ENCODE peak calls at places on chromosomes 16 and 17, in five cellular contexts. Q, K, R, V and D are unnamed samples.

GRCh38 chr17:81322271-81323082 is 27.4 kb upstream of the SLC38A10 start:
- DNase-seq in Q (no peak), K (no peak), R (no peak), V (no peak), D (no peak)

GRCh38 chr16:53695070-53695469 is 8.6 kb downstream of the RPGRIP1L start:
- DNase-seq in Q (no peak), K (peak; percentile 48), R (no peak), V (peak; percentile 93), D (no peak)

GRCh38 chr16:89593841-89594240 is 18.3 kb downstream of the CPNE7 start:
- DNase-seq in Q (no peak), K (no peak), R (no peak), V (no peak), D (no peak)

GRCh38 chr16:85447657-85448313 is 165.3 kb upstream of the GSE1 start:
- DNase-seq in Q (no peak), K (no peak), R (no peak), V (no peak), D (no peak)

GRCh38 chr16:66701061-66701460 is 4.5 kb upstream of the CMTM4 start:
- DNase-seq in Q (no peak), K (no peak), R (no peak), V (no peak), D (no peak)

GRCh38 chr17:50171371-50172071 is 5.7 kb downstream of the SGCA start:
- DNase-seq in Q (peak; percentile 28), K (no peak), R (no peak), V (no peak), D (no peak)

GRCh38 chr17:6274310-6274709 is 160.6 kb downstream of the AIPL1 start:
- DNase-seq in Q (no peak), K (no peak), R (no peak), V (no peak), D (no peak)

GRCh38 chr17:83057793-83058477 is 21.5 kb upstream of the METRNL start:
- DNase-seq in Q (peak; percentile 88), K (no peak), R (no peak), V (no peak), D (no peak)

GRCh38 chr16:72958522-72959076 is 89.3 kb downstream of the ZFHX3 start:
- DNase-seq in Q (no peak), K (no peak), R (no peak), V (no peak), D (no peak)

GRCh38 chr17:50177983-50178834 is 12.4 kb downstream of the SGCA start:
- DNase-seq in Q (peak; percentile 92), K (peak; percentile 100), R (no peak), V (peak; percentile 99), D (peak; percentile 57)

GRCh38 chr16:81523387-81524115 is 78.9 kb downstream of the CMIP start:
- DNase-seq in Q (no peak), K (peak; percentile 94), R (no peak), V (peak; percentile 87), D (no peak)

GRCh38 chr17:58121925-58122324 is 26.3 kb upstream of the OR4D1 start:
- DNase-seq in Q (no peak), K (peak; percentile 35), R (no peak), V (peak; percentile 22), D (no peak)

GRCh38 chr17:82890339-82890730 is 50.5 kb upstream of the ZNF750 start:
- DNase-seq in Q (peak; percentile 46), K (no peak), R (no peak), V (no peak), D (no peak)

GRCh38 chr17:17567631-17568030 is 23.9 kb downstream of the PEMT start:
- DNase-seq in Q (peak; percentile 91), K (no peak), R (no peak), V (peak; percentile 17), D (no peak)

GRCh38 chr17:31248986-31249385 is 48.1 kb downstream of the OMG start:
- DNase-seq in Q (no peak), K (peak; percentile 63), R (no peak), V (peak; percentile 78), D (no peak)

GRCh38 chr16:89973654-89974335 is 25.2 kb downstream of the DEF8 start:
- DNase-seq in Q (no peak), K (no peak), R (no peak), V (no peak), D (no peak)

GRCh38 chr16:75086281-75086680 is 30.3 kb downstream of the LDHD start:
- DNase-seq in Q (no peak), K (no peak), R (no peak), V (no peak), D (no peak)

GRCh38 chr17:64380985-64381384 is 9.7 kb downstream of the PECAM1 start:
- DNase-seq in Q (no peak), K (no peak), R (no peak), V (no peak), D (no peak)

GRCh38 chr17:57486978-57487377 is 230.7 kb downstream of the MSI2 start:
- DNase-seq in Q (no peak), K (no peak), R (no peak), V (no peak), D (no peak)

GRCh38 chr17:12064395-12064794 is 43.7 kb downstream of the MAP2K4 start:
- DNase-seq in Q (no peak), K (no peak), R (no peak), V (no peak), D (no peak)

GRCh38 chr16:72996291-72997062 is 51.5 kb downstream of the ZFHX3 start:
- DNase-seq in Q (no peak), K (no peak), R (no peak), V (no peak), D (no peak)

GRCh38 chr17:68403122-68403521 is 54.2 kb downstream of the WIPI1 start:
- DNase-seq in Q (no peak), K (no peak), R (no peak), V (no peak), D (no peak)

GRCh38 chr17:70420876-70421445 is 251.6 kb downstream of the KCNJ2 start:
- DNase-seq in Q (no peak), K (no peak), R (no peak), V (no peak), D (no peak)

GRCh38 chr17:76268015-76268749 is 3.0 kb downstream of the UBALD2 start:
- DNase-seq in Q (peak; percentile 91), K (peak; percentile 93), R (peak; percentile 76), V (peak; percentile 45), D (peak; percentile 79)

GRCh38 chr17:2436516-2436915 is 35.7 kb upstream of the MNT start:
- DNase-seq in Q (no peak), K (no peak), R (no peak), V (no peak), D (no peak)

GRCh38 chr16:66458292-66458691 is 31.2 kb downstream of the BEAN1 start:
- DNase-seq in Q (no peak), K (no peak), R (no peak), V (no peak), D (no peak)

GRCh38 chr16:17836868-17837602 is 366.3 kb upstream of the XYLT1 start:
- DNase-seq in Q (no peak), K (peak; percentile 50), R (no peak), V (peak; percentile 98), D (no peak)

DNA sequence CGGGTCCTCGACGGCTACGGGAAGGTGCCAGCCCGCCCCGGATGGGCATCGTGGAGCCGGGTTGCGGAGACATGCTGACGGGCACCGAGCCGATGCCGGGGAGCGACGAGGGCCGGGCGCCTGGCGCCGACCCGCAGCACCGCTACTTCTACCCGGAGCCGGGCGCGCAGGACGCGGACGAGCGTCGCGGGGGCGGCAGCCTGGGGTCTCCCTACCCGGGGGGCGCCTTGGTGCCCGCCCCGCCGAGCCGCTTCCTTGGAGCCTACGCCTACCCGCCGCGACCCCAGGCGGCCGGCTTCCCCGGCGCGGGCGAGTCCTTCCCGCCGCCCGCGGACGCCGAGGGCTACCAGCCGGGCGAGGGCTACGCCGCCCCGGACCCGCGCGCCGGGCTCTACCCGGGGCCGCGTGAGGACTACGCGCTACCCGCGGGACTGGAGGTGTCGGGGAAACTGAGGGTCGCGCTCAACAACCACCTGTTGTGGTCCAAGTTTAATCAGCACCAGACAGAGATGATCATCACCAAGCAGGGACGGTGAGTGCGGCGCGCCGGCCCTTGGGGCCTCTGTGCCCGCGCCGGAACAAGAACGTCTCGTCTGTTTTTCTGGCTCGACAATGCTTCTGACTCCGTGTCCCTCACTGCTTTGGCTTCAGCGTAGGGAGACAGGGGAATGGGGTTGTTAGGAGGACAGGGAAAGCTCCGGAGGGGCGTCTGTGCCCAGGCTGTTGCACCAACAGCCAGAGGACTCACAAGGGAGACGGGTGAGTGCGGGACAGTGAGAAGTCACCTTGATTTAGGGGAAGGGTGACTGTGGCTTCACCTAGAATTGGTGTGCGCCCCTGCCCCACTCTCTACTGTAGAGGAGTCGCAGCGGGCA is 615 bp downstream of the TBX21 start:
- DNase-seq in Q (no peak), K (no peak), R (no peak), V (no peak), D (no peak)
- H3K27me3 ChIP-seq in Q (peaks cover 65% of the 10 kb centered on the region), K (peaks cover 38% of the 10 kb centered on the region), R (peaks cover 1% of the 10 kb centered on the region), V (peaks cover 81% of the 10 kb centered on the region), D (no peaks in the 10 kb centered on the region)

GRCh38 chr17:29177871-29178749 is 2.1 kb downstream of the MYO18A start:
- DNase-seq in Q (peak; percentile 42), K (no peak), R (no peak), V (no peak), D (no peak)
- H3K4me3 ChIP-seq in Q (peak overlapping the region; percentile 68), K (no peak overlapping the region), R (no peak overlapping the region), V (no peak overlapping the region), D (no peak overlapping the region)

GRCh38 chr17:54536306-54536705 is 364.3 kb upstream of the TOM1L1 start:
- DNase-seq in Q (no peak), K (no peak), R (no peak), V (no peak), D (no peak)
- TF ChIP-seq CTCF in Q (no peak), K (no peak), R (no peak), V (no peak), D (no peak)

DNA sequence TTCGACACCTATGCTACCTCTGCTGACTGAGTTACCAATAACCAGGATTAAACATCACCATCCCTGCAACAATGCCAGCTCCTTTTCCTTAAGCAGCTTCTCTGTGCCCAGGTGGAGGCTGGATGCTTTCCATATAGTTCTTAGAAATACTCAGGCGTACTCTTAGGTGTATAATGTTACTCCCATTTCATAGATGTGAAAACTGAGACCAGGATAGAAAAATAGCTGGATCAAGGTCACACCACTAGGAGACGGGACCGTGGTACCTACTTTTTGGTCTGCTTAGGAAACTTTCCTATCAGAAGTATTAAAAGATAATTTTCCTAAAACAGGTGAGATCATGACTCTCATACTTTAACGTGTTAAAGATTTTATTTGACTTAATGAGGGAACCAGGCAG is 141.7 kb upstream of the RPL38 start:
- DNase-seq in Q (no peak), K (no peak), R (no peak), V (no peak), D (no peak)
- H3K27me3 ChIP-seq in Q (peaks cover 42% of the 10 kb centered on the region), K (no peaks in the 10 kb centered on the region), R (peaks cover 4% of the 10 kb centered on the region), V (no peaks in the 10 kb centered on the region), D (peaks cover 4% of the 10 kb centered on the region)

GRCh38 chr17:43399839-43400328 is 1.1 kb downstream of the ARL4D start:
- DNase-seq in Q (no peak), K (no peak), R (no peak), V (no peak), D (no peak)
- H3K4me3 ChIP-seq in Q (peak overlapping the region; percentile 77), K (peak overlapping the region; percentile 90), R (no peak overlapping the region), V (peak overlapping the region; percentile 82), D (no peak overlapping the region)